ENCODE peak calls at places on chromosome 6, in eight cellular contexts. G is neural progenitor cell, K is GM13976, Q is WTC11, Y is HFFc6, B is GM23338, V is left ventricle myocardium inferior, Z is astrocyte of the spinal cord. S is an unnamed sample.

GRCh38 chr6:107021786-107022185 is 6.2 kb upstream of the MTRES1 start:
- DNase-seq in G (no peak), K (no peak), Q (no peak), Y (no peak), B (no peak), V (no peak), Z (no peak), S (no peak)

GRCh38 chr6:168499045-168499650 is 58.2 kb downstream of the SMOC2 start:
- DNase-seq in G (no peak), K (no peak), Q (no peak), Y (no peak), B (no peak), V (no peak), Z (no peak), S (no peak)

GRCh38 chr6:36851149-36851614 is 11.9 kb upstream of the CPNE5 start:
- DNase-seq in G (peak), K (peak), Q (peak), Y (peak), B (peak), V (no peak), Z (peak), S (peak)

GRCh38 chr6:29517728-29518440 is 30.1 kb upstream of the MAS1L start:
- DNase-seq in G (no peak), K (no peak), Q (no peak), Y (no peak), B (no peak), V (no peak), Z (no peak), S (no peak)

GRCh38 chr6:83369692-83370091 is 61.2 kb downstream of the ME1 start:
- DNase-seq in G (no peak), K (no peak), Q (no peak), Y (no peak), B (no peak), V (no peak), Z (no peak), S (no peak)

GRCh38 chr6:100455230-100456124 is 9.2 kb downstream of the SIM1 start:
- DNase-seq in G (peak), K (peak), Q (peak), Y (no peak), B (peak), V (no peak), Z (no peak), S (no peak)

GRCh38 chr6:104625536-104625935 is 234.2 kb downstream of the HACE1 start:
- DNase-seq in G (peak), K (no peak), Q (no peak), Y (peak), B (no peak), V (no peak), Z (peak), S (no peak)

GRCh38 chr6:20441236-20441635 is 39.6 kb downstream of the E2F3 start:
- DNase-seq in G (no peak), K (no peak), Q (no peak), Y (no peak), B (no peak), V (no peak), Z (no peak), S (no peak)

GRCh38 chr6:136927313-136927712 is 5.2 kb downstream of the SLC35D3 start:
- DNase-seq in G (peak), K (peak), Q (peak), Y (peak), B (peak), V (no peak), Z (no peak), S (peak)

GRCh38 chr6:109456710-109457595 is 1.4 kb upstream of the MICAL1 start:
- DNase-seq in G (no peak), K (no peak), Q (no peak), Y (peak), B (peak), V (peak), Z (peak), S (no peak)

GRCh38 chr6:105432797-105433196 is 29.9 kb upstream of the PREP start:
- DNase-seq in G (no peak), K (no peak), Q (no peak), Y (peak), B (peak), V (no peak), Z (peak), S (no peak)

GRCh38 chr6:110053395-110054240 is 75.5 kb downstream of the GPR6 start:
- DNase-seq in G (peak), K (peak), Q (no peak), Y (peak), B (peak), V (no peak), Z (peak), S (no peak)

GRCh38 chr6:45002390-45002789 is 325.7 kb upstream of the RUNX2 start:
- DNase-seq in G (no peak), K (no peak), Q (no peak), Y (no peak), B (no peak), V (no peak), Z (no peak), S (no peak)

GRCh38 chr6:150263765-150264415 is 104.9 kb upstream of the IYD start:
- DNase-seq in G (no peak), K (no peak), Q (no peak), Y (no peak), B (no peak), V (no peak), Z (no peak), S (peak)

GRCh38 chr6:150683320-150683719 is 83.6 kb downstream of the PLEKHG1 start:
- DNase-seq in G (no peak), K (no peak), Q (no peak), Y (no peak), B (no peak), V (peak), Z (no peak), S (no peak)

GRCh38 chr6:142845624-142846458 is 99.1 kb downstream of the HIVEP2 start:
- DNase-seq in G (peak), K (no peak), Q (peak), Y (peak), B (peak), V (peak), Z (peak), S (peak)

GRCh38 chr6:49462599-49462926 is 490 bp downstream of the MMUT start:
- DNase-seq in G (peak), K (no peak), Q (no peak), Y (no peak), B (peak), V (no peak), Z (no peak), S (no peak)

GRCh38 chr6:167588920-167589614 is 237.6 kb upstream of the AFDN start:
- DNase-seq in G (no peak), K (no peak), Q (no peak), Y (no peak), B (no peak), V (no peak), Z (no peak), S (no peak)

DNA sequence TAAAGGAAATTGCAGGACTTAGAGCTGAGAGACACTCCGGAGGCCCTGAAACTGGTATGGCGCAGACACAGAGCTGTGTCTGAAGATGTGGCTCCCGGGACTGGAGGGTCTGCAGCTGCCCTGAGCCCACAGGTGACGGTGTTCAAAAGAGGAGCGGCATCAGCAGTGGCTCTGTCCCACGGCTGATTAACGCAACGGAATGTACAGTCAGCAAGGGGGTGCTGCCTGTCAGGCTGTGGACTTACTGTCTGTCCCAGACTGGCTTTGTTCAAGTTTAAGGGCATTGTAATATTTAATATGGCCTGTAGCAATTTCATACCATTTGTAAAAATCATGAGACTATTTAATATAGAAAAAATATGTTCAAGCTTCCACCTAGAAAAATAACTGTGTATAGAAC is 228.0 kb upstream of the TAB2 start:
- DNase-seq in G (no peak), K (no peak), Q (no peak), Y (no peak), B (no peak), V (no peak), Z (no peak), S (no peak)
- TF ChIP-seq CTCF in G (no peak), K (peak), Q (no peak), Y (no peak), B (no peak), V (no peak), Z (peak), S (no peak)

GRCh38 chr6:129978148-129978916 is 40.0 kb upstream of the L3MBTL3 start:
- DNase-seq in G (no peak), K (no peak), Q (no peak), Y (no peak), B (no peak), V (no peak), Z (no peak), S (no peak)

GRCh38 chr6:129980821-129981220 is 37.6 kb upstream of the L3MBTL3 start:
- DNase-seq in G (no peak), K (no peak), Q (no peak), Y (no peak), B (no peak), V (no peak), Z (no peak), S (no peak)

GRCh38 chr6:129981598-129981997 is 36.8 kb upstream of the L3MBTL3 start:
- DNase-seq in G (no peak), K (no peak), Q (no peak), Y (peak), B (no peak), V (no peak), Z (peak), S (no peak)
- TF ChIP-seq CTCF in G (peak), K (no peak), Q (no peak), Y (peak), B (peak), V (no peak), Z (no peak), S (no peak)

GRCh38 chr6:69915346-69915745 is 49.0 kb downstream of the COL19A1 start:
- DNase-seq in G (peak), K (no peak), Q (no peak), Y (no peak), B (no peak), V (no peak), Z (no peak), S (no peak)

GRCh38 chr6:69913361-69913760 is 47.0 kb downstream of the COL19A1 start:
- DNase-seq in G (no peak), K (no peak), Q (no peak), Y (no peak), B (no peak), V (no peak), Z (no peak), S (no peak)

GRCh38 chr6:69917834-69918233 is 51.5 kb downstream of the COL19A1 start:
- DNase-seq in G (no peak), K (no peak), Q (no peak), Y (no peak), B (peak), V (no peak), Z (peak), S (peak)

GRCh38 chr6:69918766-69919165 is 52.4 kb downstream of the COL19A1 start:
- DNase-seq in G (no peak), K (no peak), Q (no peak), Y (no peak), B (no peak), V (no peak), Z (no peak), S (no peak)

GRCh38 chr6:69914015-69914485 is 47.7 kb downstream of the COL19A1 start:
- DNase-seq in G (peak), K (no peak), Q (no peak), Y (no peak), B (peak), V (no peak), Z (no peak), S (no peak)
- TF ChIP-seq CTCF in G (peak), K (no peak), Q (no peak), Y (no peak), B (peak), V (no peak), Z (peak), S (no peak)

DNA sequence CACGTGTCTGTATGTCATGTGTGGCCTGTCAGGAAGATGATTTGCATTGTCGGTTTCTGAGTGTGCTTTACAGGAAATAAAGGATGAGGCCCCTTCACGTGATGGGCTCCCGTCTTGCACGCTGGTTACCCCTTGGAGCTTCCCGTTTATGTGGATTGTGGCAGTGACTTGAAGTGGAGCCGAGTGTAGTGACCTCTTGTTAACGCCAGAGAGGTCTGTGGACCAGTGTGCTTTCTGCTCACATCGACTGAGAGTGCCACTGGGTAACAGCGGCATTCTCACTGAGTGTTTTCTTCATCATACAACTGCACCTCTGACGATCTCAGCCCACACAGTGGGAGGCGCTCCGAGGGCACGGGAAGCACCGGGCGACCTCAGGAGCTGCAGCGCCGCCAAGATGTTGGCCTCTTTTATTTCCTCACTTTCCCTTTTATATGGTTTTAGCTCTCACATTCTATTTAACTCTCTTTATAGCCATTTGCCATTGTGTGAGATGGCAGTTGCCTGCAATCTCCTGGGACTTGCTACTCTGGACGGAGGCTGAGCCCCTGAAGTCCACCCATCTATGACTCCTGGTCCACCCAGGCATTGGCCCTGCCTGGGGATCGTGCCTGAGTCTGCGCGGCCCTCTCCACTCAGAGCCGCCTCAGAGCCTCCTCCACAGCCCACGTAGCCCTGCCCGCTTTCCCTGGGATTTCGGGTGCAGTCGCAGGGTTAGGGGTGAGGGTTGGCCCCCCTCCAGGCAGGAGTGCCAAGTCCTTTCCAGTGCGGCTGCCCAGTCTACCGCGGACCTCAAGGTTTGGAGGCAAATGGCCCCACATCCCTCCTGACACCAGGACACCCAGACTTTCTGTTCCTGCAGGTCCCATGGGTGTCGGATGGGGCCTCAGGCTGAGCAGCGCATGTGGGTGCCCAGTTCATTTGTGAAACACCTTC is 238.9 kb downstream of the ERMARD start:
- DNase-seq in G (no peak), K (peak), Q (no peak), Y (no peak), B (no peak), V (no peak), Z (no peak), S (peak)
- TF ChIP-seq CTCF in G (no peak), K (peak), Q (no peak), Y (no peak), B (no peak), V (no peak), Z (no peak), S (peak)

S was measured in activated CD8-positive, alpha-beta T cell treated with anti-CD3 and anti-CD28 coated beads for 36 hours.